ENCODE peak calls at places on chromosomes 4 and X, in four cellular contexts. B is OCI-LY7; K is upper lobe of right lung; Q is activated CD4-positive, alpha-beta T cell treated with anti-CD3 and anti-CD28 coated beads, Interleukin-2, amount 50 U/mL, for 24 hours. L is an unnamed sample.

GRCh38 chr4:152357206-152357605 is 178.7 kb downstream of the FBXW7 start:
- DNase-seq in Q (no peak), K (peak; percentile 62), B (no peak), L (no peak)

GRCh38 chr4:6118201-6118600 is 82.1 kb downstream of the JAKMIP1 start:
- DNase-seq in K (peak; percentile 22), B (no peak), Q (no peak), L (no peak)

GRCh38 chr4:81472249-81473085 is 760 bp upstream of the RASGEF1B start:
- DNase-seq in Q (peak; percentile 25), B (peak; percentile 90), K (no peak), L (peak; percentile 84)

GRCh38 chrX:1453951-1454785 is 1.5 kb upstream of the ASMTL start:
- DNase-seq in Q (peak; percentile 86), K (peak; percentile 94), B (peak; percentile 91), L (peak; percentile 75)

GRCh38 chr4:37839426-37839825 is 12.9 kb downstream of the PGM2 start:
- DNase-seq in Q (no peak), K (no peak), B (no peak), L (no peak)

GRCh38 chrX:115413246-115413878 is 123.8 kb downstream of the LUZP4 start:
- DNase-seq in K (no peak), Q (no peak), B (no peak), L (no peak)

GRCh38 chrX:138847930-138848329 is 136.4 kb upstream of the FGF13 start:
- DNase-seq in B (no peak), Q (no peak), K (no peak), L (peak; percentile 2)

GRCh38 chr4:154503598-154503997 is 12.0 kb upstream of the DCHS2 start:
- DNase-seq in B (peak; percentile 38), Q (no peak), K (no peak), L (peak; percentile 39)

GRCh38 chr4:3283916-3284315 is 8.9 kb upstream of the RGS12 start:
- DNase-seq in Q (no peak), B (no peak), K (no peak), L (no peak)

GRCh38 chrX:50180073-50180940 is 20.5 kb downstream of the AKAP4 start:
- DNase-seq in Q (no peak), B (peak; percentile 63), K (no peak), L (peak; percentile 29)

GRCh38 chrX:50111762-50112161 is 89.0 kb downstream of the AKAP4 start:
- DNase-seq in K (peak; percentile 59), B (no peak), Q (no peak), L (no peak)

GRCh38 chr4:104491396-104491821 is 3.3 kb downstream of the CXXC4 start:
- DNase-seq in Q (no peak), B (no peak), K (peak; percentile 70), L (peak; percentile 40)

GRCh38 chr4:119209077-119209476 is 3.4 kb upstream of the USP53 start:
- DNase-seq in Q (peak; percentile 75), K (no peak), B (no peak), L (no peak)

GRCh38 chrX:9788908-9789307 is 2.7 kb downstream of the SHROOM2 start:
- DNase-seq in Q (no peak), B (no peak), K (no peak), L (no peak)

GRCh38 chr4:172952052-172952451 is 216.6 kb upstream of the GALNT7 start:
- DNase-seq in B (no peak), Q (no peak), K (no peak), L (no peak)

GRCh38 chr4:62394751-62395150 is 1194.6 kb downstream of the ADGRL3 start:
- DNase-seq in K (no peak), Q (no peak), B (no peak), L (peak; percentile 64)

GRCh38 chrX:1903380-1903935 is 288.6 kb downstream of the ASMT start:
- DNase-seq in B (no peak), K (no peak), Q (no peak), L (no peak)

GRCh38 chrX:132171478-132171877 is 43.7 kb upstream of the FRMD7 start:
- DNase-seq in K (no peak), B (peak; percentile 0), Q (no peak), L (no peak)

GRCh38 chr4:83153312-83153915 is 38.9 kb upstream of the PLAC8 start:
- DNase-seq in B (no peak), Q (no peak), K (no peak), L (no peak)

GRCh38 chr4:28287837-28288236 is 1427.2 kb downstream of the STIM2 start:
- DNase-seq in K (no peak), B (no peak), Q (no peak), L (no peak)